ENCODE peak calls at places on chromosomes 11 and 22, in eight cellular contexts. O is activated CD4-positive, alpha-beta T cell treated with anti-CD3 and anti-CD28 coated beads for 48 hours; F is amniotic stem cell; H is EL; E is epithelial cell of esophagus; P is C1 segment of cervical spinal cord; C is smooth muscle cell of the brain vasculature; Q is heart right ventricle. N is an unnamed sample.

GRCh38 chr22:32584650-32585049 is 110.0 kb downstream of the FBXO7 start:
- DNase-seq in O (no peak), Q (no peak), P (no peak), H (peak; percentile 51), C (no peak), F (no peak), E (no peak), N (no peak)

GRCh38 chr11:75873417-75874148 is 58.6 kb downstream of the UVRAG start:
- DNase-seq in C (no peak), F (no peak), E (no peak), P (no peak), O (no peak), Q (no peak), H (no peak), N (no peak)

GRCh38 chr22:38172016-38172431 is 9.6 kb downstream of the PLA2G6 start:
- DNase-seq in E (peak; percentile 98), P (no peak), Q (no peak), F (no peak), H (no peak), C (no peak), O (no peak), N (no peak)

GRCh38 chr11:77084581-77085191 is 17.9 kb downstream of the CAPN5 start:
- DNase-seq in O (no peak), H (no peak), E (no peak), C (no peak), Q (no peak), F (no peak), P (no peak), N (peak; percentile 51)

GRCh38 chr22:45475063-45475747 is 27.5 kb upstream of the FBLN1 start:
- DNase-seq in H (no peak), E (no peak), P (no peak), C (no peak), Q (no peak), O (no peak), F (no peak), N (no peak)

GRCh38 chr11:34773211-34773610 is 143.0 kb downstream of the APIP start:
- DNase-seq in H (no peak), O (no peak), F (no peak), P (no peak), Q (no peak), C (no peak), E (no peak), N (no peak)

GRCh38 chr22:18122254-18122554 is 11.6 kb downstream of the TUBA8 start:
- DNase-seq in Q (no peak), P (no peak), H (no peak), O (no peak), E (no peak), C (no peak), F (no peak), N (no peak)

GRCh38 chr11:116605543-116605942 is 167.2 kb downstream of the BUD13 start:
- DNase-seq in E (peak; percentile 21), Q (no peak), P (no peak), O (peak; percentile 52), H (peak; percentile 18), C (no peak), F (no peak), N (no peak)

GRCh38 chr22:31846161-31847115 is 92.6 kb downstream of the DEPDC5 start:
- DNase-seq in Q (no peak), H (no peak), E (no peak), O (peak; percentile 38), P (no peak), C (no peak), F (no peak), N (no peak)

GRCh38 chr11:66186470-66186869 is 82.0 kb upstream of the RAB1B start:
- DNase-seq in Q (no peak), F (no peak), O (no peak), P (no peak), H (no peak), C (no peak), E (no peak), N (no peak)

N was measured in adrenal gland.